ENCODE peak calls at places on chromosomes 7 and 10, in nine cellular contexts. Z is HCT116, R is mammary epithelial cell, L is colonic mucosa, X is left ventricle myocardium inferior, V is thyroid gland, I is tibial artery, S is psoas muscle, C is heart left ventricle. W is an unnamed sample.

GRCh38 chr10:13162013-13162364 is 631 bp downstream of the MCM10 start:
- DNase-seq in C (no peak), R (no peak), I (no peak), Z (no peak), S (no peak), X (no peak), L (no peak), V (no peak), W (no peak)

GRCh38 chr7:150964593-150965111 is 13.5 kb downstream of the KCNH2 start:
- DNase-seq in S (no peak), X (peak; percentile 89), C (peak; percentile 88), L (no peak), I (no peak), Z (no peak), R (no peak), V (no peak), W (no peak)

GRCh38 chr7:45584261-45585210 is 10.4 kb downstream of the ADCY1 start:
- DNase-seq in I (no peak), Z (no peak), X (no peak), L (no peak), S (no peak), V (peak; percentile 40), R (no peak), C (no peak), W (no peak)

GRCh38 chr10:80528185-80528700 is 9.5 kb upstream of the SH2D4B start:
- DNase-seq in L (no peak), S (peak; percentile 38), V (no peak), C (no peak), R (no peak), X (no peak), Z (no peak), I (no peak), W (no peak)

GRCh38 chr10:112721080-112721698 is 228.9 kb upstream of the TCF7L2 start:
- DNase-seq in S (no peak), L (peak; percentile 50), C (no peak), V (no peak), R (no peak), I (no peak), X (no peak), Z (peak; percentile 51), W (no peak)

GRCh38 chr7:21580073-21580521 is 37.3 kb downstream of the DNAH11 start:
- DNase-seq in Z (no peak), L (no peak), I (no peak), X (no peak), S (no peak), C (no peak), R (peak; percentile 90), V (no peak), W (no peak)

GRCh38 chr10:10804998-10805737 is 212.5 kb upstream of the CELF2 start:
- DNase-seq in S (no peak), I (no peak), V (no peak), Z (no peak), L (peak; percentile 80), X (no peak), R (peak; percentile 66), C (no peak), W (no peak)

GRCh38 chr10:94076325-94076841 is 82.7 kb downstream of the PLCE1 start:
- DNase-seq in R (no peak), C (no peak), S (no peak), L (peak; percentile 46), X (no peak), V (peak; percentile 16), Z (no peak), I (no peak), W (no peak)

GRCh38 chr7:151769189-151769821 is 107.6 kb downstream of the PRKAG2 start:
- DNase-seq in X (no peak), Z (no peak), V (no peak), C (no peak), L (no peak), I (no peak), R (no peak), S (peak; percentile 26), W (peak; percentile 26)

GRCh38 chr10:61992683-61993629 is 91.5 kb downstream of the ARID5B start:
- DNase-seq in S (no peak), X (peak; percentile 23), V (peak; percentile 16), I (peak; percentile 86), R (peak; percentile 90), L (peak; percentile 62), Z (no peak), C (peak; percentile 67), W (peak; percentile 35)

GRCh38 chr7:102934267-102934666 is 21.5 kb downstream of the LRRC17 start:
- DNase-seq in S (no peak), R (no peak), X (no peak), C (no peak), V (no peak), I (no peak), L (no peak), Z (no peak), W (no peak)

GRCh38 chr7:102931757-102932156 is 19.0 kb downstream of the LRRC17 start:
- DNase-seq in Z (no peak), L (no peak), C (no peak), S (no peak), I (no peak), V (no peak), R (no peak), X (no peak), W (no peak)

GRCh38 chr7:102935450-102936110 is 22.8 kb downstream of the LRRC17 start:
- DNase-seq in X (no peak), S (no peak), C (no peak), I (no peak), R (no peak), L (no peak), V (no peak), Z (no peak), W (no peak)

GRCh38 chr7:102933763-102934162 is 21.0 kb downstream of the LRRC17 start:
- DNase-seq in X (peak; percentile 71), I (peak; percentile 64), L (peak; percentile 33), Z (no peak), V (peak; percentile 15), R (no peak), C (peak; percentile 65), S (no peak), W (no peak)

DNA sequence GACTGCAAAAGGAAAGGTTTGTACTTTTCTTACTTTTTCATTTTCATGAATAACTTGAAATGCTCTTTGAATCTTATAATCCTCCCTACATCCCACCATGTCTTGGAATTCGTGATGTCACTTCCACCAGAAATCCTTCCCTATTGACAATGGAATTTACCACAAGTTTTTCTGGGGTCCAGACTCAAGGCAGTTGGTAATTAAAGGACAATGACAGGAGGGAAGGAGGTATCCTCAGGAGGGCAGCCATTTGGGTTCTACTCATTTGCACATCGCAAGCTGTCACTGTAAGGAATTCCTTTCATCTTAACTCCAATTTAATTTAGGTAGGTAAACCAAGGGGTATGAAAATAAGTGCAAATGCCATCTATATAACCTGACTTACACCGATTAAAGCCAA is 21.9 kb downstream of the LRRC17 start:
- DNase-seq in X (no peak), V (no peak), I (no peak), R (no peak), L (no peak), Z (no peak), S (no peak), C (no peak), W (no peak)
- H3K27me3 ChIP-seq in X (no peaks in the 10 kb centered on the region), V (no peaks in the 10 kb centered on the region), I (no peaks in the 10 kb centered on the region), R (no peaks in the 10 kb centered on the region), L (no peaks in the 10 kb centered on the region), Z (no peaks in the 10 kb centered on the region), S (no peaks in the 10 kb centered on the region), C (no peaks in the 10 kb centered on the region), W (no peaks in the 10 kb centered on the region)

GRCh38 chr7:90777075-90777864 is 181.1 kb downstream of the CDK14 start:
- DNase-seq in I (no peak), C (no peak), R (no peak), X (peak; percentile 18), Z (no peak), L (no peak), V (no peak), S (no peak), W (no peak)
- H3K27ac ChIP-seq in I (no peak overlapping the region), C (no peak overlapping the region), R (no peak overlapping the region), X (no peak overlapping the region), Z (no peak overlapping the region), L (no peak overlapping the region), V (no peak overlapping the region), S (no peak overlapping the region), W (no peak overlapping the region)

DNA sequence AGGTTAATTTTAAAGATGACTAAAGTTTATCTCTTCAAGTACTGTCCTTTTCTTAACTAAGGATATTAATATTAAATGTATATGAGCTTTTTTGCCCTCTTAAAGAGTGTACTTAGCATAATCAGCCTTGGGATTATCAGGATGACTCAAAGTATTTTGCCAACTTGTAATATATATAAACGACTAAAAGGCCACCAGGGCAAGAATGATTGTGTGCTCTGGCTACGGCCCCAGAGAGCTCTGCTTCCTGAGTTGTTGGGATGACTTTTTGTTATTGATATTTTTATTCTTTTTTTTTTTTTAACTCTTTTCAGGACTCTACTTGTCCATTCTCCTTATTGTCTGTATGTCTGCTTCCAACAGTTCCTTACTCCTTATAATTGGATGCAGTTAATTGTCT is 14.8 kb upstream of the CHRM2 start:
- DNase-seq in I (no peak), S (no peak), Z (no peak), C (no peak), V (no peak), R (no peak), X (no peak), L (no peak), W (no peak)
- TF ChIP-seq CTCF in I (no peak), S (no peak), Z (no peak), C (no peak), V (no peak), R (no peak), X (no peak), L (no peak), W (no peak)

GRCh38 chr7:101306307-101306706 is 15.3 kb downstream of the IFT22 start:
- DNase-seq in L (no peak), X (no peak), I (no peak), Z (no peak), S (no peak), R (no peak), V (no peak), C (no peak), W (no peak)

GRCh38 chr7:101299511-101300464 is 21.8 kb downstream of the IFT22 start:
- DNase-seq in C (no peak), X (no peak), Z (no peak), S (no peak), R (no peak), V (no peak), L (no peak), I (no peak), W (no peak)

GRCh38 chr7:101300465-101301376 is 20.9 kb downstream of the IFT22 start:
- DNase-seq in Z (no peak), I (no peak), S (no peak), X (no peak), V (no peak), R (no peak), L (no peak), C (no peak), W (no peak)

GRCh38 chr7:101303102-101303701 is 18.4 kb downstream of the IFT22 start:
- DNase-seq in S (peak; percentile 53), L (no peak), I (no peak), V (no peak), X (no peak), C (no peak), R (no peak), Z (no peak), W (no peak)

DNA sequence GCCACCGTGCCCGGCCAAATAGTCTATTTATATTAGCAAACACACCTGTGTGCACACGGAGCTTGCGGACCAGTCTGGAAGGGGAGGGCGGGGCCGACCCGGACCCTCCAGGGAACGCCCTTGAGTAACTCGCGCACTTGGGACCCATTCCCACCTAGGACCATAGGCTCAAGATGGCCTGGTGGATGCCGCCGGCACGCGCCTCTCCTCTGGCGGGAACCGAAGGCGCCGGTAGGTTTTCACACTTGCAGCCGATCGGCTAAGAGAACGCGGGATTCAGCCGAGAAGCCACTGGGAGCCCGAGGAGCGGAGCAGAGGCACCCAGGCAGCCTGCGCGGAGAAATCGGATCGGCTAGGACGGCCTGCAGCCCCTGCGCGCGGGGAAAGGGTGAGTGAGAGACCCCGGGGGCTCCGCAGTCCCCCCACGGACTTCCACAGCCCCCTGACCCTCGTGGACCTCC is 18.9 kb downstream of the IFT22 start:
- DNase-seq in Z (no peak), S (peak; percentile 41), X (no peak), V (no peak), R (no peak), L (no peak), C (no peak), I (no peak), W (no peak)
- H3K27me3 ChIP-seq in Z (no peaks in the 10 kb centered on the region), S (peaks cover 34% of the 10 kb centered on the region), X (peaks cover 100% of the 10 kb centered on the region), V (peaks cover 43% of the 10 kb centered on the region), R (peaks cover 39% of the 10 kb centered on the region), L (peaks cover 55% of the 10 kb centered on the region), C (peaks cover 87% of the 10 kb centered on the region), I (no peaks in the 10 kb centered on the region), W (peaks cover 89% of the 10 kb centered on the region)